ENCODE peak calls at places on chromosomes 5 and 9, in four cellular contexts. C is ovary; A is CD4-positive, CD25-positive, alpha-beta regulatory T cell; U is suprapubic skin. J is an unnamed sample.
A peak's percentile ranks its signal among the peaks of the same experiment; 100 is the strongest.

GRCh38 chr5:6504677-6505414 is 56.2 kb downstream of the UBE2QL1 start:
- DNase-seq in C (no peak), A (no peak), U (no peak), J (no peak)

GRCh38 chr5:16791036-16791705 is 144.9 kb downstream of the MYO10 start:
- DNase-seq in C (no peak), A (peak; percentile 24), U (no peak), J (no peak)

GRCh38 chr5:68265822-68266395 is 50.4 kb downstream of the PIK3R1 start:
- DNase-seq in C (no peak), A (no peak), U (no peak), J (no peak)

GRCh38 chr5:162248107-162248713 is 180.6 kb downstream of the GABRG2 start:
- DNase-seq in C (no peak), A (no peak), U (no peak), J (no peak)

GRCh38 chr9:84397822-84398221 is 57.3 kb upstream of the SLC28A3 start:
- DNase-seq in C (no peak), A (no peak), U (no peak), J (no peak)

GRCh38 chr5:103243665-103244064 is 14.9 kb upstream of the MACIR start:
- DNase-seq in C (no peak), A (no peak), U (no peak), J (no peak)

GRCh38 chr9:35051069-35051967 is 21.1 kb downstream of the VCP start:
- DNase-seq in C (no peak), A (peak; percentile 47), U (no peak), J (peak; percentile 70)

GRCh38 chr5:180494510-180495181 is 467 bp downstream of the CNOT6 start:
- DNase-seq in C (peak; percentile 20), A (peak; percentile 59), U (peak; percentile 80), J (peak; percentile 60)

GRCh38 chr9:5949103-5949699 is 58.5 kb downstream of the MLANA start:
- DNase-seq in C (no peak), A (peak; percentile 33), U (no peak), J (no peak)

GRCh38 chr5:1037123-1037670 is 28.6 kb downstream of the NKD2 start:
- DNase-seq in C (no peak), A (no peak), U (peak; percentile 73), J (peak; percentile 42)

DNA sequence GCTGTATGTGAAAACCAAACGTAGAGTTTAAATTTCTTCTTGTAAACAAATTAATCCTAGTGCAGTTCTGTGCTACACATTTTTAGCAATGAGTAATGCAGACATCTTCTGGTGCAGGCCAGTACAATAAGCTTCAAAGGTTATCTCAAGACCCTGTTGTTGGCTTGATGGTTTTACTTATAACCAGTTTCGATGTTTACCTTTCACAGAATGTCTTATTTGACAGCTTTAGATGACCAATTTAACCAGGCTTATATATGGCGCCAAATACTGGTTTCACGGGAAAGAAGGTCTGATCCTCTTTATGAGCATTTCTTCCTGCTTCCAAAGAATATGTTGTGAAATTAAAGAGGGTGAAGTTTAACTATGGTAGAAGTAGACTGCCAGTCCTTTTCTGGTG is 9.9 kb downstream of the ZFAND5 start:
- DNase-seq in C (no peak), A (no peak), U (no peak), J (no peak)
- H3K4me1 ChIP-seq in C (no peaks in the 10 kb centered on the region), A (peaks cover 28% of the 10 kb centered on the region), U (peaks cover 45% of the 10 kb centered on the region), J (peaks cover 89% of the 10 kb centered on the region)

GRCh38 chr5:148949871-148950863 is 112.7 kb downstream of the SH3TC2 start:
- DNase-seq in C (no peak), A (no peak), U (no peak), J (peak; percentile 73)
- H3K27ac ChIP-seq in C (no peak overlapping the region), A (no peak overlapping the region), U (peak overlapping the region; percentile 65), J (peak overlapping the region; percentile 97)

DNA sequence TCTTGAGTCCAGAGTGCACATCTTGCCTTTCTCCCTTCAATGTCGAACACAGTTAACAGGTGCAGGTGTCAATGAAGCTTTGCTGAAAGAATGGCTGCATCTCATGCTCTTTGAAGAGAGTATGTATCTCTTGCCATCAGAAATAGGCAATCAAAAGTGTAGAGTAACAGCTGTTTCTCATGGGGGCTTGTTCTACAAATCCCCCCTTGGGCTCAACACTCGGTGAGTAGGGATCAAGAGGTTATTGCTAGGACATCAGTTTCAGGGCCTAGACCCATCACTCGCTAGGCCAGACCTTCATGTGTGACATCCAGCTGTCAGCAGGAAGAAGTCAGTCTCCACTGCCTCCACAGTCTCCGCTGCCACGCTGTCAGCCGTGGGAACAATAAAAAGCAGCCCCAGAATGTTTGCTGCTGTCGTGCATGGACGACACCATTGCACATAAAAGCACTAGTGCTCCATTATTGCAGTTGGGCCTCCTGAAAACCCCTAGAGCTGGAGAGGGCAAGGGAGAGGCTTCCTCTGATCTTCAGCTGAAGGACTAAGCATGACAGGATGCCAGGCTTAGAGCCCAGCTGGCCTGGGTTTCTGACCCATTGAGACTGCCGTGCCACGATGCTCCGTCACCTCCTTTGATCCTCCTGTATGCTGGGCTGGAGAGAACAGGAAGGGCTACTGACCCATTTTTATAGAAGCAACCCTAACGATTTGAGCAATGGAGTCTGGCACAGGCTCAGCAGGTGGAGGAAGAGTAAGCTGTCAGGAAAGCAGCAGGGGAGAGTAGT is 23.6 kb downstream of the TRAF1 start:
- DNase-seq in C (no peak), A (no peak), U (no peak), J (no peak)
- H3K4me1 ChIP-seq in C (no peaks in the 10 kb centered on the region), A (peaks cover 78% of the 10 kb centered on the region), U (no peaks in the 10 kb centered on the region), J (no peaks in the 10 kb centered on the region)

GRCh38 chr9:89497181-89497963 is 541 bp downstream of the SEMA4D start:
- DNase-seq in C (no peak), A (peak; percentile 60), U (no peak), J (no peak)

GRCh38 chr9:89497978-89498844 is at the start of gene SEMA4D:
- DNase-seq in C (peak; percentile 81), A (no peak), U (no peak), J (peak; percentile 75)

GRCh38 chr9:89500008-89500407 is 2.1 kb upstream of the SEMA4D start:
- DNase-seq in C (no peak), A (no peak), U (no peak), J (no peak)

GRCh38 chr9:89496645-89497044 is 1.3 kb downstream of the SEMA4D start:
- DNase-seq in C (no peak), A (no peak), U (no peak), J (no peak)

DNA sequence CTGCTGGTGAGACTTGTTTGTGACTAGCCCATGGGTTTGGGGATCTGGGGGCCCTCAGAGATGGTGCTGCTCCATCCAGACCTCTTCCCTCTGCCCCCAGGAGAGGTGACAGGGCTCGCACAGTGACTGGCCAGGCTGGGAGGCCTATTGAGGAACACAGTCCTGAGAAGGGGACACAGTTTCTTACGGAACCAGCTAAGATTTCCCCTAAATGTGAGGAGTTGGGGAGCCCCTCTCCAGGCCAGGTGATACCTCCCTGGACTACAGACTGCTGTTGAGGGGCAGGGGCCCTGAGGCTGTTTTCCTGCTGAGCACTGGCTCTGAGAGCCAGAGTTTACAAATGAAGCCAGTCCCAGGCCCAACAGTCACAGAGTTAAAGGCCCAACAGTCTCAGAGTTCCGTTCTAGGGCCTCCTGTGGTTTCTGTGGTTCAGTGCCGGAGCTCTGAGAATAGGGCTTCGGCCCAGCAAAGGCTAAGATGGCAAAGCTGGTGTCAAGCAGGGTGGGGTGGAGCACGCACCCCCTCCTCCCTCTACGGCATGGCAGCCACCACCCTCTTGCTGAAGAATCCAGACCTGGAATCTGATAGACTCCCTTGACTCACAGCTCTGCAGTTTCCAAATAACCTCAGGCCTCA is 1.1 kb upstream of the SEMA4D start:
- DNase-seq in C (no peak), A (peak; percentile 58), U (no peak), J (no peak)
- H3K27ac ChIP-seq in C (no peak overlapping the region), A (peak overlapping the region; percentile 81), U (no peak overlapping the region), J (peak overlapping the region; percentile 58)

DNA sequence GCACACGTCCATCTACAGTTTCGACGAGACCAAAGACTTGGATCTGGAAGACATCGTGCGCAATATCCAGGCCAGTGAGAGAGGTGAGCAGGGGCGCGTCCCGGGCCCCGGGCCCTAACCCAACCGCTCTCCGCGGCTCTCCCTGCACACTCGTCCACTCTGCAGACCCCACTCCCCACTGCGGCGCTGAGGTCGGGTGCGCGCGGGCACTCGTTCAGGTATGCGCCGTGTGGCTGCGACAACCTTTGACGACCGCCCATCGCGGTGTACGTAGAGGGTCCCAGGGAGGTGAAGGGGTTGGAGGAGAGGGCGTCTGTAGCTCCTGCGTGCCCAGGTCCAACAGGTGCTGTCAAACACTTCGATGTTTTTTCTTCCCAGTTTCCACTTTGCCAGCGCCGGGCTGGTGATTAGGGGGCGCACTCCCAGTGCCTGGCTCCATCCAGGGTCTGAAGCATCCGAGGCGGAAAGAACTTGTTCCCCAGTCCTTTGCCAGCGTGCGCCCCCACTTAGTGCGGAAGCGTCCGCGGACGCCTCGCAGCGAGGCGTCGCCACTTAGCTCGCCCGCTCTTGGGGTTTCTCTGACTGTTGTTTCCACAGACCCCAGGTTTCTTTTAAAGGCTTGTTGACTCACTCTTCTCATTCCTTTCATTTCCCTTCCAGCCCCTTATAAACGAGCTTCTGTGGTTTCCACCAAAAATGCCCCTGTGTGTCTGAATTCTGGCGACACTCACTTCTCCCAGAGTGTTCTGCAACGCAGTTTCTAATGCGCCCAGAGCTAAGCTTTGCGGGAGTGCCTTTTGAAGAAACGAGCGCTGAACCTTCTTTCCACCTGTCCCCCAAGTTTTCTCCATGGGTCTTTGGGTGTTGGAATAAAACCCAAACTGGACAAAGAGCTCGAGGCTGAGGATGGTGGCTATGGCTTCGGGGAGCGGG is 1.6 kb downstream of the NPR3 start:
- DNase-seq in C (no peak), A (no peak), U (no peak), J (no peak)
- H3K4me1 ChIP-seq in C (peaks cover 8% of the 10 kb centered on the region), A (peaks cover 12% of the 10 kb centered on the region), U (peaks cover 42% of the 10 kb centered on the region), J (peaks cover 5% of the 10 kb centered on the region)

J was measured in psoas muscle.